ENCODE peak calls at places on chromosomes 13 and 19, in eight cellular contexts. One of them, this sample, is unnamed. For H4K20me1, the result is how much of the 10 kb centered on the place peaks cover.

GRCh38 chr13:113398963-113399754 is 35.2 kb upstream of the GRTP1 start:
- DNase-seq in GM12878: no peak
- DNase-seq in H1: no peak
- DNase-seq in SK-N-SH: no peak
- DNase-seq in HCT116: no peak
- DNase-seq in endothelial cell of umbilical vein: no peak
- DNase-seq in GM23338: no peak
- DNase-seq in HepG2: no peak
- DNase-seq in this sample: no peak

GRCh38 chr13:45441633-45442032 is 23.1 kb upstream of the COG3 start:
- DNase-seq in HCT116: no peak
- DNase-seq in H1: no peak
- DNase-seq in SK-N-SH: no peak
- DNase-seq in endothelial cell of umbilical vein: peak
- DNase-seq in HepG2: peak
- DNase-seq in GM12878: peak
- DNase-seq in GM23338: no peak
- DNase-seq in this sample: no peak

GRCh38 chr13:44431150-44431549 is 57.5 kb downstream of the SERP2 start:
- DNase-seq in SK-N-SH: no peak
- DNase-seq in GM23338: no peak
- DNase-seq in H1: no peak
- DNase-seq in HCT116: no peak
- DNase-seq in endothelial cell of umbilical vein: no peak
- DNase-seq in HepG2: peak
- DNase-seq in GM12878: no peak
- DNase-seq in this sample: no peak

GRCh38 chr19:19468424-19469050 is 46.8 kb downstream of the TSSK6 start:
- DNase-seq in H1: no peak
- DNase-seq in endothelial cell of umbilical vein: no peak
- DNase-seq in HCT116: no peak
- DNase-seq in SK-N-SH: peak
- DNase-seq in GM12878: no peak
- DNase-seq in GM23338: no peak
- DNase-seq in HepG2: no peak
- DNase-seq in this sample: no peak

GRCh38 chr19:23260956-23261355 is 10.8 kb upstream of the ZNF724 start:
- DNase-seq in endothelial cell of umbilical vein: no peak
- DNase-seq in SK-N-SH: no peak
- DNase-seq in GM23338: no peak
- DNase-seq in HCT116: no peak
- DNase-seq in HepG2: no peak
- DNase-seq in H1: no peak
- DNase-seq in GM12878: no peak
- DNase-seq in this sample: no peak

GRCh38 chr19:43798546-43799409 is 3.5 kb downstream of the LYPD5 start:
- DNase-seq in endothelial cell of umbilical vein: no peak
- DNase-seq in SK-N-SH: peak
- DNase-seq in HCT116: peak
- DNase-seq in HepG2: no peak
- DNase-seq in H1: no peak
- DNase-seq in GM23338: peak
- DNase-seq in GM12878: no peak
- DNase-seq in this sample: no peak

GRCh38 chr13:67139551-67139950 is 90.6 kb downstream of the PCDH9 start:
- DNase-seq in HCT116: no peak
- DNase-seq in GM12878: no peak
- DNase-seq in H1: no peak
- DNase-seq in SK-N-SH: no peak
- DNase-seq in endothelial cell of umbilical vein: no peak
- DNase-seq in GM23338: no peak
- DNase-seq in HepG2: no peak
- DNase-seq in this sample: no peak

GRCh38 chr13:101493541-101493940 is 41.1 kb downstream of the ITGBL1 start:
- DNase-seq in HCT116: no peak
- DNase-seq in SK-N-SH: no peak
- DNase-seq in HepG2: no peak
- DNase-seq in endothelial cell of umbilical vein: no peak
- DNase-seq in GM12878: no peak
- DNase-seq in GM23338: no peak
- DNase-seq in H1: no peak
- DNase-seq in this sample: no peak

GRCh38 chr19:38033658-38034150 is 126.7 kb downstream of the SIPA1L3 start:
- DNase-seq in SK-N-SH: no peak
- DNase-seq in HepG2: no peak
- DNase-seq in H1: peak
- DNase-seq in GM12878: peak
- DNase-seq in HCT116: no peak
- DNase-seq in GM23338: peak
- DNase-seq in endothelial cell of umbilical vein: no peak
- DNase-seq in this sample: no peak

GRCh38 chr19:7349961-7350711 is 1.4 kb downstream of the ARHGEF18 start:
- DNase-seq in GM12878: no peak
- DNase-seq in SK-N-SH: no peak
- DNase-seq in endothelial cell of umbilical vein: no peak
- DNase-seq in H1: no peak
- DNase-seq in HCT116: no peak
- DNase-seq in HepG2: no peak
- DNase-seq in GM23338: no peak
- DNase-seq in this sample: no peak

GRCh38 chr13:99730403-99730802 is 229.1 kb downstream of the TM9SF2 start:
- DNase-seq in GM23338: no peak
- DNase-seq in HCT116: no peak
- DNase-seq in HepG2: no peak
- DNase-seq in SK-N-SH: no peak
- DNase-seq in GM12878: no peak
- DNase-seq in H1: no peak
- DNase-seq in endothelial cell of umbilical vein: no peak
- DNase-seq in this sample: no peak

GRCh38 chr13:37316935-37317334 is 211.5 kb upstream of the CSNK1A1L start:
- DNase-seq in SK-N-SH: no peak
- DNase-seq in GM12878: no peak
- DNase-seq in H1: no peak
- DNase-seq in endothelial cell of umbilical vein: no peak
- DNase-seq in HepG2: no peak
- DNase-seq in HCT116: no peak
- DNase-seq in GM23338: no peak
- DNase-seq in this sample: no peak

GRCh38 chr13:36030670-36031331 is 100.4 kb downstream of the DCLK1 start:
- DNase-seq in GM23338: peak
- DNase-seq in SK-N-SH: peak
- DNase-seq in H1: no peak
- DNase-seq in HCT116: no peak
- DNase-seq in endothelial cell of umbilical vein: peak
- DNase-seq in GM12878: no peak
- DNase-seq in HepG2: no peak
- DNase-seq in this sample: no peak

GRCh38 chr13:59360108-59360507 is 803.6 kb downstream of the DIAPH3 start:
- DNase-seq in GM12878: no peak
- DNase-seq in endothelial cell of umbilical vein: peak
- DNase-seq in H1: no peak
- DNase-seq in GM23338: peak
- DNase-seq in HepG2: no peak
- DNase-seq in HCT116: no peak
- DNase-seq in SK-N-SH: no peak
- DNase-seq in this sample: no peak

GRCh38 chr19:34484328-34484727 is 2.8 kb downstream of the WTIP start:
- DNase-seq in GM23338: peak
- DNase-seq in endothelial cell of umbilical vein: no peak
- DNase-seq in H1: no peak
- DNase-seq in GM12878: no peak
- DNase-seq in SK-N-SH: no peak
- DNase-seq in HCT116: no peak
- DNase-seq in HepG2: no peak
- DNase-seq in this sample: no peak

GRCh38 chr19:49119411-49120324 is at the start of gene PPFIA3:
- DNase-seq in GM12878: no peak
- DNase-seq in HepG2: no peak
- DNase-seq in H1: no peak
- DNase-seq in SK-N-SH: peak
- DNase-seq in endothelial cell of umbilical vein: peak
- DNase-seq in HCT116: no peak
- DNase-seq in GM23338: peak
- DNase-seq in this sample: peak

GRCh38 chr19:42563352-42564210 is 31.1 kb downstream of the CEACAM8 start:
- DNase-seq in GM12878: no peak
- DNase-seq in endothelial cell of umbilical vein: peak
- DNase-seq in HCT116: peak
- DNase-seq in SK-N-SH: peak
- DNase-seq in H1: no peak
- DNase-seq in HepG2: peak
- DNase-seq in GM23338: peak
- DNase-seq in this sample: peak

GRCh38 chr13:31172535-31172934 is 10.8 kb upstream of the HSPH1 start:
- DNase-seq in HCT116: peak
- DNase-seq in SK-N-SH: no peak
- DNase-seq in HepG2: peak
- DNase-seq in GM23338: no peak
- DNase-seq in endothelial cell of umbilical vein: peak
- DNase-seq in H1: no peak
- DNase-seq in GM12878: no peak
- DNase-seq in this sample: no peak

GRCh38 chr13:36358352-36358751 is 12.2 kb upstream of the SPART start:
- DNase-seq in HCT116: no peak
- DNase-seq in H1: no peak
- DNase-seq in HepG2: no peak
- DNase-seq in endothelial cell of umbilical vein: no peak
- DNase-seq in SK-N-SH: no peak
- DNase-seq in GM23338: no peak
- DNase-seq in GM12878: no peak
- DNase-seq in this sample: no peak

GRCh38 chr19:2503521-2504109 is 27.7 kb downstream of the GADD45B start:
- DNase-seq in GM23338: no peak
- DNase-seq in H1: no peak
- DNase-seq in HCT116: peak
- DNase-seq in SK-N-SH: no peak
- DNase-seq in GM12878: no peak
- DNase-seq in HepG2: no peak
- DNase-seq in endothelial cell of umbilical vein: no peak
- DNase-seq in this sample: peak

GRCh38 chr13:79341202-79341601 is 64.9 kb downstream of the RBM26 start:
- DNase-seq in HepG2: no peak
- DNase-seq in GM12878: no peak
- DNase-seq in GM23338: no peak
- DNase-seq in endothelial cell of umbilical vein: no peak
- DNase-seq in H1: no peak
- DNase-seq in HCT116: no peak
- DNase-seq in SK-N-SH: no peak
- DNase-seq in this sample: no peak

GRCh38 chr13:23888658-23889597 is at the start of gene MIPEP:
- DNase-seq in endothelial cell of umbilical vein: peak
- DNase-seq in H1: peak
- DNase-seq in SK-N-SH: peak
- DNase-seq in GM12878: peak
- DNase-seq in HepG2: peak
- DNase-seq in GM23338: peak
- DNase-seq in HCT116: peak
- DNase-seq in this sample: peak

GRCh38 chr19:29201849-29202248 is 11.1 kb downstream of the UQCRFS1 start:
- DNase-seq in HepG2: no peak
- DNase-seq in H1: no peak
- DNase-seq in SK-N-SH: no peak
- DNase-seq in GM23338: peak
- DNase-seq in HCT116: no peak
- DNase-seq in GM12878: no peak
- DNase-seq in endothelial cell of umbilical vein: no peak
- DNase-seq in this sample: no peak

GRCh38 chr19:12721656-12722565 is 1.8 kb downstream of the TNPO2 start:
- DNase-seq in GM12878: no peak
- DNase-seq in SK-N-SH: peak
- DNase-seq in endothelial cell of umbilical vein: peak
- DNase-seq in HCT116: no peak
- DNase-seq in GM23338: peak
- DNase-seq in HepG2: peak
- DNase-seq in H1: peak
- DNase-seq in this sample: peak

GRCh38 chr13:98462241-98462882 is 114.5 kb downstream of the STK24 start:
- DNase-seq in GM12878: no peak
- DNase-seq in HCT116: no peak
- DNase-seq in endothelial cell of umbilical vein: no peak
- DNase-seq in H1: no peak
- DNase-seq in SK-N-SH: no peak
- DNase-seq in GM23338: no peak
- DNase-seq in HepG2: no peak
- DNase-seq in this sample: no peak
- H4K20me1 ChIP-seq in GM12878: under half
- H4K20me1 ChIP-seq in HCT116: under half
- H4K20me1 ChIP-seq in endothelial cell of umbilical vein: under half
- H4K20me1 ChIP-seq in H1: under half
- H4K20me1 ChIP-seq in SK-N-SH: under half
- H4K20me1 ChIP-seq in GM23338: under half
- H4K20me1 ChIP-seq in HepG2: under half
- H4K20me1 ChIP-seq in this sample: under half

GRCh38 chr19:5976768-5977167 is 1.2 kb downstream of the RANBP3 start:
- DNase-seq in endothelial cell of umbilical vein: no peak
- DNase-seq in HepG2: no peak
- DNase-seq in GM23338: no peak
- DNase-seq in H1: no peak
- DNase-seq in GM12878: no peak
- DNase-seq in HCT116: no peak
- DNase-seq in SK-N-SH: no peak
- DNase-seq in this sample: no peak
- TF ChIP-seq POLR2AphosphoS5 in endothelial cell of umbilical vein: no peak
- TF ChIP-seq POLR2AphosphoS5 in HepG2: no peak
- TF ChIP-seq POLR2AphosphoS5 in GM23338: no peak
- TF ChIP-seq POLR2AphosphoS5 in H1: no peak
- TF ChIP-seq POLR2AphosphoS5 in GM12878: no peak
- TF ChIP-seq POLR2AphosphoS5 in HCT116: no peak
- TF ChIP-seq POLR2AphosphoS5 in SK-N-SH: no peak
- TF ChIP-seq POLR2AphosphoS5 in this sample: no peak

GRCh38 chr19:36236304-36236945 is 21.5 kb downstream of the ZNF146 start:
- DNase-seq in HCT116: no peak
- DNase-seq in H1: no peak
- DNase-seq in endothelial cell of umbilical vein: no peak
- DNase-seq in SK-N-SH: no peak
- DNase-seq in GM23338: no peak
- DNase-seq in HepG2: no peak
- DNase-seq in GM12878: no peak
- DNase-seq in this sample: no peak

DNA sequence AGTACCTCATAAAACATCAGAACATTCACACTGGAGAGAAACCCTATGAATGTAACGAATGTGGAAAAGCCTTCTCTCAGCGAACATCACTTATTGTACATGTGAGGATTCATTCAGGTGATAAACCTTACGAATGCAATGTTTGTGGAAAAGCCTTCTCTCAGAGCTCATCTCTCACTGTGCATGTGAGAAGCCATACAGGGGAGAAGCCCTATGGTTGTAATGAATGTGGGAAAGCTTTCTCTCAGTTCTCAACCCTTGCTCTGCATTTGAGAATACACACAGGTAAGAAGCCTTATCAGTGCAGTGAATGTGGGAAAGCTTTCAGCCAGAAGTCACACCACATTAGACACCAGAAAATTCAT is 22.0 kb downstream of the ZNF146 start:
- DNase-seq in H1: no peak
- DNase-seq in HCT116: no peak
- DNase-seq in GM12878: no peak
- DNase-seq in GM23338: no peak
- DNase-seq in SK-N-SH: no peak
- DNase-seq in HepG2: no peak
- DNase-seq in endothelial cell of umbilical vein: no peak
- DNase-seq in this sample: no peak
- H4K20me1 ChIP-seq in H1: under half
- H4K20me1 ChIP-seq in HCT116: under half
- H4K20me1 ChIP-seq in GM12878: under half
- H4K20me1 ChIP-seq in GM23338: under half
- H4K20me1 ChIP-seq in SK-N-SH: under half
- H4K20me1 ChIP-seq in HepG2: under half
- H4K20me1 ChIP-seq in endothelial cell of umbilical vein: under half
- H4K20me1 ChIP-seq in this sample: under half

GRCh38 chr19:50921391-50922315 is 10.5 kb upstream of the KLK4 start:
- DNase-seq in SK-N-SH: no peak
- DNase-seq in endothelial cell of umbilical vein: no peak
- DNase-seq in H1: no peak
- DNase-seq in HCT116: no peak
- DNase-seq in GM12878: no peak
- DNase-seq in HepG2: no peak
- DNase-seq in GM23338: peak
- DNase-seq in this sample: no peak
- TF ChIP-seq POLR2AphosphoS5 in SK-N-SH: no peak
- TF ChIP-seq POLR2AphosphoS5 in endothelial cell of umbilical vein: no peak
- TF ChIP-seq POLR2AphosphoS5 in H1: no peak
- TF ChIP-seq POLR2AphosphoS5 in HCT116: no peak
- TF ChIP-seq POLR2AphosphoS5 in GM12878: no peak
- TF ChIP-seq POLR2AphosphoS5 in HepG2: no peak
- TF ChIP-seq POLR2AphosphoS5 in GM23338: no peak
- TF ChIP-seq POLR2AphosphoS5 in this sample: no peak

This sample was measured in K562.